ENCODE peak calls at places on chromosomes 16 and 17, in four cellular contexts. W is heart right ventricle, C is lower lobe of right lung, O is ELR. B is an unnamed sample.

GRCh38 chr17:73635101-73635767 is 9.0 kb downstream of the SDK2 start:
- DNase-seq in W (no peak), C (no peak), O (no peak), B (no peak)

GRCh38 chr16:28597692-28598261 is 927 bp upstream of the SULT1A2 start:
- DNase-seq in W (no peak), C (peak), O (peak), B (peak)

GRCh38 chr17:21511368-21512195 is 135.4 kb downstream of the KCNJ12 start:
- DNase-seq in W (peak), C (peak), O (peak), B (peak)

GRCh38 chr16:88681709-88682451 is 4.4 kb downstream of the SNAI3 start:
- DNase-seq in W (no peak), C (peak), O (peak), B (no peak)

GRCh38 chr17:74852237-74853047 is 7.2 kb downstream of the GRIN2C start:
- DNase-seq in W (no peak), C (peak), O (no peak), B (peak)

GRCh38 chr16:29993191-29993902 is 2.1 kb downstream of the HIRIP3 start:
- DNase-seq in W (no peak), C (peak), O (no peak), B (no peak)

GRCh38 chr17:7557825-7558543 is 566 bp upstream of the TNFSF13 start:
- DNase-seq in W (peak), C (peak), O (peak), B (peak)

GRCh38 chr16:27181020-27181419 is 22.3 kb upstream of the KDM8 start:
- DNase-seq in W (no peak), C (no peak), O (no peak), B (no peak)

GRCh38 chr16:81327483-81328196 is 12.9 kb downstream of the GAN start:
- DNase-seq in W (no peak), C (no peak), O (no peak), B (no peak)

GRCh38 chr17:28347261-28347891 is 10.0 kb downstream of the POLDIP2 start:
- DNase-seq in W (no peak), C (no peak), O (peak), B (no peak)

GRCh38 chr17:74424658-74425057 is 7.2 kb upstream of the GPRC5C start:
- DNase-seq in W (peak), C (no peak), O (no peak), B (no peak)

GRCh38 chr17:55327225-55328088 is 62.7 kb downstream of the HLF start:
- DNase-seq in W (no peak), C (no peak), O (no peak), B (no peak)

GRCh38 chr17:58302171-58302918 is 21.6 kb upstream of the MPO start:
- DNase-seq in W (no peak), C (peak), O (no peak), B (no peak)

GRCh38 chr17:36667922-36668321 is 66.5 kb downstream of the MRM1 start:
- DNase-seq in W (no peak), C (no peak), O (no peak), B (no peak)

GRCh38 chr17:77616243-77616731 is 342.2 kb upstream of the TNRC6C start:
- DNase-seq in W (no peak), C (no peak), O (peak), B (no peak)

GRCh38 chr17:36566081-36566480 is 21.4 kb downstream of the GGNBP2 start:
- DNase-seq in W (no peak), C (no peak), O (no peak), B (no peak)

B was measured in ELF-1.